ENCODE peak calls at places on chromosomes 5 and 9, in five cellular contexts. E, O, V, X and D are unnamed samples. For H3K4me1 and H3K27me3, the result is how much of the 10 kb centered on the place peaks cover.

GRCh38 chr9:121944741-121945191 is 148.3 kb downstream of the TTLL11 start:
- DNase-seq in E (no peak), O (no peak), V (no peak), X (no peak), D (no peak)

GRCh38 chr5:98128271-98128670 is 645.2 kb upstream of the RGMB start:
- DNase-seq in E (no peak), O (no peak), V (no peak), X (no peak), D (no peak)

GRCh38 chr9:70110194-70111041 is 66.8 kb downstream of the MAMDC2 start:
- DNase-seq in E (no peak), O (no peak), V (no peak), X (no peak), D (no peak)

GRCh38 chr9:3746296-3747275 is 220.8 kb upstream of the RFX3 start:
- DNase-seq in E (no peak), O (no peak), V (no peak), X (no peak), D (no peak)

GRCh38 chr9:104386425-104387069 is 117.5 kb upstream of the OR13F1 start:
- DNase-seq in E (peak), O (no peak), V (peak), X (no peak), D (no peak)

GRCh38 chr9:133075925-133076324 is 14.1 kb downstream of the CEL start:
- DNase-seq in E (no peak), O (no peak), V (no peak), X (no peak), D (no peak)

GRCh38 chr9:70260007-70260443 is 1.2 kb downstream of the SMC5 start:
- DNase-seq in E (no peak), O (peak), V (no peak), X (no peak), D (no peak)

GRCh38 chr9:129109504-129109903 is 1.1 kb downstream of the CRAT start:
- DNase-seq in E (no peak), O (peak), V (no peak), X (peak), D (no peak)

GRCh38 chr9:116156621-116157314 is 3.2 kb downstream of the PAPPA start:
- DNase-seq in E (peak), O (peak), V (no peak), X (peak), D (peak)

GRCh38 chr9:91033270-91033669 is 231.7 kb downstream of the SYK start:
- DNase-seq in E (no peak), O (no peak), V (no peak), X (no peak), D (no peak)

GRCh38 chr5:53403758-53404157 is 76.7 kb upstream of the FST start:
- DNase-seq in E (no peak), O (no peak), V (no peak), X (no peak), D (no peak)

GRCh38 chr5:16663848-16664247 is 47.1 kb upstream of the RETREG1 start:
- DNase-seq in E (no peak), O (no peak), V (no peak), X (no peak), D (no peak)

GRCh38 chr5:80238778-80239679 is 16.8 kb downstream of the SERINC5 start:
- DNase-seq in E (peak), O (peak), V (no peak), X (peak), D (peak)

GRCh38 chr5:158170060-158170459 is 311.1 kb upstream of the CLINT1 start:
- DNase-seq in E (no peak), O (no peak), V (no peak), X (no peak), D (no peak)

GRCh38 chr9:134534661-134535080 is 106.9 kb upstream of the COL5A1 start:
- DNase-seq in E (no peak), O (no peak), V (no peak), X (no peak), D (peak)

GRCh38 chr5:44952376-44952775 is 143.6 kb downstream of the MRPS30 start:
- DNase-seq in E (peak), O (no peak), V (peak), X (no peak), D (no peak)

GRCh38 chr9:32551491-32552049 is 557 bp upstream of the SMIM27 start:
- DNase-seq in E (peak), O (peak), V (no peak), X (no peak), D (peak)

GRCh38 chr9:22170990-22171663 is 162.0 kb upstream of the CDKN2B start:
- DNase-seq in E (no peak), O (no peak), V (no peak), X (no peak), D (no peak)

GRCh38 chr9:85425153-85425611 is 316.6 kb downstream of the AGTPBP1 start:
- DNase-seq in E (peak), O (no peak), V (peak), X (peak), D (peak)

GRCh38 chr9:99966720-99967119 is 60.3 kb downstream of the STX17 start:
- DNase-seq in E (no peak), O (no peak), V (peak), X (no peak), D (no peak)

GRCh38 chr5:96823060-96823459 is 15.3 kb upstream of the ERAP1 start:
- DNase-seq in E (no peak), O (no peak), V (no peak), X (no peak), D (no peak)

GRCh38 chr9:128901379-128901778 is 19.4 kb upstream of the PHYHD1 start:
- DNase-seq in E (no peak), O (no peak), V (no peak), X (no peak), D (no peak)

GRCh38 chr5:172223901-172224873 is 30.2 kb downstream of the EFCAB9 start:
- DNase-seq in E (no peak), O (no peak), V (no peak), X (no peak), D (no peak)

GRCh38 chr9:6893350-6894131 is 135.8 kb downstream of the KDM4C start:
- DNase-seq in E (no peak), O (no peak), V (no peak), X (no peak), D (no peak)

GRCh38 chr5:5609935-5610334 is 187.5 kb downstream of the ICE1 start:
- DNase-seq in E (no peak), O (no peak), V (no peak), X (no peak), D (no peak)

GRCh38 chr5:5335115-5335514 is 87.4 kb upstream of the ICE1 start:
- DNase-seq in E (no peak), O (no peak), V (no peak), X (no peak), D (no peak)

GRCh38 chr5:55226934-55227737 is at the start of gene MCIDAS:
- DNase-seq in E (peak), O (no peak), V (no peak), X (peak), D (peak)

GRCh38 chr5:124162782-124163532 is 583.5 kb downstream of the ZNF608 start:
- DNase-seq in E (no peak), O (no peak), V (no peak), X (no peak), D (no peak)

GRCh38 chr5:111469905-111470304 is 42.4 kb downstream of the STARD4 start:
- DNase-seq in E (no peak), O (no peak), V (no peak), X (no peak), D (no peak)

GRCh38 chr5:9799601-9800000 is 169.4 kb upstream of the TAS2R1 start:
- DNase-seq in E (no peak), O (no peak), V (no peak), X (no peak), D (no peak)

GRCh38 chr9:93911871-93912554 is 43.1 kb downstream of the BARX1 start:
- DNase-seq in E (no peak), O (peak), V (no peak), X (no peak), D (no peak)

GRCh38 chr9:92242779-92243136 is 50.7 kb downstream of the IARS1 start:
- DNase-seq in E (no peak), O (no peak), V (no peak), X (no peak), D (no peak)

GRCh38 chr5:142997586-142997985 is 227.4 kb downstream of the ARHGAP26 start:
- DNase-seq in E (no peak), O (no peak), V (no peak), X (no peak), D (no peak)

GRCh38 chr9:35909687-35910612 is 660 bp downstream of the SPAAR start:
- DNase-seq in E (no peak), O (no peak), V (no peak), X (no peak), D (peak)

GRCh38 chr5:42948961-42949347 is 91.2 kb downstream of the ANXA2R start:
- DNase-seq in E (no peak), O (no peak), V (no peak), X (no peak), D (no peak)

GRCh38 chr9:112348993-112349333 is 15.5 kb upstream of the PTBP3 start:
- DNase-seq in E (no peak), O (no peak), V (no peak), X (no peak), D (no peak)
- H3K4me1 ChIP-seq in E (under half), O (under half), V (under half), X (under half), D (under half)

GRCh38 chr9:892123-892522 is 50.6 kb downstream of the DMRT1 start:
- DNase-seq in E (no peak), O (no peak), V (no peak), X (no peak), D (no peak)

GRCh38 chr9:883011-883410 is 41.5 kb downstream of the DMRT1 start:
- DNase-seq in E (no peak), O (no peak), V (no peak), X (no peak), D (no peak)

GRCh38 chr9:882416-882931 is 41.0 kb downstream of the DMRT1 start:
- DNase-seq in E (no peak), O (no peak), V (no peak), X (no peak), D (no peak)

DNA sequence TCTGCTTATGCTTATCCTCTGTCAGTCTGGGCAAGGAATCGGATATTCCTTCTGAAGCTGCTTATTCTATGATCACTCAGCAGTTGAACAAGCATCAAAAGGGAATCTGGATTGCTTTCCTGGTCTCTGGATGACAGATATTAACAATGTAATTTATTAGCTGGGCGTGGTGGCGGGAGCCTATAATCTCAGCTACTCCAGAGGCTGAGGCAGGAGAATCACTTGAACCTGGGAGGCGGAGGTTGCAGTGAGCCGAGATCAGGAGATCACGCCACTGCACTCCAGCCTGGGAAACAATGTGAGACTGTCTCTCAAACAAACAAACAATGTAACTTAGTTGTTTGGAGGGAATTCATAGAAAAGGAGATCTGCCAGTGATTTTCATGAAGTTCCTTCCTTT is 45.4 kb downstream of the DMRT1 start:
- DNase-seq in E (no peak), O (no peak), V (no peak), X (no peak), D (no peak)
- H3K27me3 ChIP-seq in E (half or more), O (under half), V (under half), X (under half), D (under half)

DNA sequence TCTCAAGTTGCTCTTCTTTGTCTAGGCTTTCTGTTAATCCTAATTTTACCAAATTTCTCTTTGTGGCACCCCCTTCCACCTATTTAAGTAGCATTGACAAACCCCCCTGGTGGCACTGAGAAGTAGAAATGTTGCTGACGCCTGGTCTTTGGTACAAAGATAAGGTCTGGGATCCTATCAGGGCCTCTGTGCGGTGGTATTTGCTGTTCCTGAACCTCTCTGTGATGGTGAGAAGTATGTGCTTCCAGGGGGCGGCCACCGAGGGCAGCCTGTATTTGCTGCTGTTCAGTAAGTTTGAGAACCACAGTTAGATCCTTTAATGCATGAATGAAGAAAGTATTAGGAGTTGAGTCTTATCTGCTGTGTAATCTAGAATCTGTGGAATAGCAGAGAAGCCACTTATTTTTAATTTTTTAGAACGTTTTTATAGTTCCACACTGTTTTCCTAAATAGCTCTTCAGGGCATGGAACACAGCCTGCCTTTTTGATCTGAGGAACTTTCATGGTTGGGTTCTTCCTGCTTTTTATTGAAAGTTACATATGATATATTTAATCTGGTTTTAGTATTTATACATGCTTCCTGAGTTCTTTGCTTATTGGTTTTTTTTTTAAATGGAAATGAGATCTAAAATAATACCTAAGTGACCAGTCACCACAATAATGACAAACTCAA is 124.2 kb downstream of the TRIO start:
- DNase-seq in E (no peak), O (no peak), V (no peak), X (no peak), D (no peak)
- H3K4me1 ChIP-seq in E (half or more), O (under half), V (under half), X (half or more), D (under half)

GRCh38 chr5:135038829-135039525 is 4.9 kb upstream of the PITX1 start:
- DNase-seq in E (peak), O (no peak), V (no peak), X (no peak), D (no peak)
- H3K27me3 ChIP-seq in E (half or more), O (under half), V (half or more), X (under half), D (under half)

GRCh38 chr5:139297439-139298133 is 4.0 kb downstream of the MATR3 start:
- DNase-seq in E (no peak), O (no peak), V (no peak), X (no peak), D (no peak)

GRCh38 chr5:139295692-139296091 is 2.2 kb downstream of the MATR3 start:
- DNase-seq in E (no peak), O (no peak), V (no peak), X (no peak), D (no peak)

GRCh38 chr5:139296862-139297326 is 3.4 kb downstream of the MATR3 start:
- DNase-seq in E (no peak), O (no peak), V (no peak), X (no peak), D (no peak)

GRCh38 chr5:139294372-139295165 is 1.0 kb downstream of the MATR3 start:
- DNase-seq in E (peak), O (peak), V (no peak), X (peak), D (peak)

GRCh38 chr5:139296198-139296597 is 2.7 kb downstream of the MATR3 start:
- DNase-seq in E (no peak), O (no peak), V (no peak), X (no peak), D (no peak)
- H3K4me1 ChIP-seq in E (under half), O (under half), V (under half), X (under half), D (half or more)

GRCh38 chr5:2725957-2726356 is 25.5 kb downstream of the IRX2 start:
- DNase-seq in E (no peak), O (no peak), V (no peak), X (no peak), D (no peak)

GRCh38 chr5:2724831-2725230 is 26.6 kb downstream of the IRX2 start:
- DNase-seq in E (no peak), O (no peak), V (no peak), X (no peak), D (no peak)

GRCh38 chr5:2724031-2724581 is 27.4 kb downstream of the IRX2 start:
- DNase-seq in E (no peak), O (no peak), V (no peak), X (no peak), D (no peak)

GRCh38 chr5:2721739-2722138 is 29.7 kb downstream of the IRX2 start:
- DNase-seq in E (no peak), O (no peak), V (no peak), X (no peak), D (no peak)

DNA sequence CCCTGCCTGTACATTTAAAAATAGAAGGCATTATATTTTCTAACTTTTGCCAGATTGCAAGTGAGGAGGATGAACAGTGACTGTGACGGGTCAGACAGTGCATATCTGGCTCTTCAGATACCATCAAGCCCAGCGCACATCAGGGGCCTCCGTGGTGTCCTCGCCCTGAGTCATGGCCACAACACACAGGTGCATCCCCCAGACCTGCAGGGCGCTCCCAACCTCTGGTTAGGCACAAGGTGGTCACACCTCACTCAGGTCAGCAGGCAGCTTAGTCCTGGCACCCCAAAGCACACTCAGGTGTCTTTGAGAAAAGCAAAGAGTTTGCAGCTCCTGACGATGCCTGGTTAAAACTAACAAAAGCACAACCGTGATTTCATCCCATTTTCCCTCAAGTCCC is 28.6 kb downstream of the IRX2 start:
- DNase-seq in E (no peak), O (no peak), V (no peak), X (no peak), D (no peak)
- H3K27me3 ChIP-seq in E (under half), O (under half), V (under half), X (under half), D (under half)